ENCODE peak calls at places on chromosomes 11 and 22, in four cellular contexts. E, R, K and Q are unnamed samples.

GRCh38 chr22:31870890-31871289 is 73.4 kb upstream of the YWHAH start:
- DNase-seq in K (peak), R (no peak), E (no peak), Q (no peak)

GRCh38 chr22:46250783-46251125 is 661 bp upstream of the CDPF1 start:
- DNase-seq in R (no peak), K (no peak), E (no peak), Q (no peak)

GRCh38 chr11:64007160-64007628 is 21.0 kb downstream of the OTUB1 start:
- DNase-seq in K (no peak), R (no peak), E (peak), Q (no peak)

GRCh38 chr11:7967097-7967496 is 1.9 kb upstream of the NLRP10 start:
- DNase-seq in R (no peak), E (no peak), K (no peak), Q (no peak)

GRCh38 chr11:78752528-78752927 is 177.9 kb upstream of the NARS2 start:
- DNase-seq in R (no peak), K (no peak), E (no peak), Q (no peak)

GRCh38 chr11:69504127-69504526 is 22.7 kb downstream of the LINC01488 start:
- DNase-seq in E (no peak), K (no peak), R (no peak), Q (peak)

GRCh38 chr22:37176464-37177061 is 11.5 kb downstream of the C1QTNF6 start:
- DNase-seq in K (no peak), R (peak), E (peak), Q (no peak)

GRCh38 chr11:33266418-33267215 is 9.4 kb downstream of the HIPK3 start:
- DNase-seq in K (no peak), R (no peak), E (peak), Q (peak)

GRCh38 chr11:69746780-69747742 is 28.1 kb downstream of the FGF4 start:
- DNase-seq in E (no peak), R (no peak), K (no peak), Q (no peak)

GRCh38 chr11:65869643-65870306 is 2.8 kb downstream of the EFEMP2 start:
- DNase-seq in R (no peak), K (no peak), E (no peak), Q (no peak)

GRCh38 chr11:76397383-76397782 is 16.3 kb downstream of the GVQW3 start:
- DNase-seq in E (no peak), R (no peak), K (no peak), Q (no peak)

GRCh38 chr11:118109231-118109630 is 22.5 kb upstream of the SMIM35 start:
- DNase-seq in R (no peak), K (no peak), E (no peak), Q (no peak)

GRCh38 chr11:110337570-110338193 is 41.3 kb upstream of the RDX start:
- DNase-seq in K (peak), E (no peak), R (no peak), Q (no peak)

GRCh38 chr11:6320411-6321207 is at the start of gene CAVIN3:
- DNase-seq in K (peak), E (peak), R (peak), Q (peak)

GRCh38 chr11:61123775-61124571 is 21.7 kb downstream of the CD5 start:
- DNase-seq in E (no peak), R (no peak), K (no peak), Q (no peak)

GRCh38 chr11:113906038-113906437 is 1.4 kb downstream of the HTR3B start:
- DNase-seq in K (no peak), E (no peak), R (peak), Q (no peak)

GRCh38 chr11:2989551-2989950 is 2.6 kb downstream of the NAP1L4 start:
- DNase-seq in R (no peak), E (no peak), K (no peak), Q (no peak)

GRCh38 chr11:115383431-115383830 is 120.8 kb downstream of the CADM1 start:
- DNase-seq in R (no peak), E (no peak), K (no peak), Q (no peak)

GRCh38 chr11:109734602-109735001 is 312.6 kb downstream of the C11orf87 start:
- DNase-seq in R (no peak), K (no peak), E (no peak), Q (no peak)

GRCh38 chr11:60377737-60378136 is 595 bp upstream of the MS4A7 start:
- DNase-seq in R (no peak), K (no peak), E (peak), Q (no peak)

GRCh38 chr11:87265915-87266314 is 228.2 kb downstream of the TMEM135 start:
- DNase-seq in R (no peak), E (no peak), K (no peak), Q (no peak)

GRCh38 chr11:112751312-112751711 is 209.9 kb upstream of the NCAM1 start:
- DNase-seq in K (no peak), E (no peak), R (no peak), Q (no peak)

GRCh38 chr22:37462983-37463382 is 23.2 kb downstream of the MFNG start:
- DNase-seq in K (no peak), E (no peak), R (no peak), Q (no peak)

GRCh38 chr11:34869425-34869824 is 46.8 kb downstream of the APIP start:
- DNase-seq in R (no peak), E (no peak), K (no peak), Q (no peak)

GRCh38 chr11:94948070-94948617 is 25.2 kb downstream of the CWC15 start:
- DNase-seq in K (no peak), R (no peak), E (no peak), Q (no peak)

GRCh38 chr11:116853461-116854073 is 16.1 kb upstream of the APOA1 start:
- DNase-seq in K (peak), E (no peak), R (peak), Q (no peak)

GRCh38 chr11:33542921-33543320 is 157.7 kb downstream of the C11orf91 start:
- DNase-seq in E (peak), R (peak), K (peak), Q (peak)

GRCh38 chr22:40027191-40028097 is 32.7 kb downstream of the FAM83F start:
- DNase-seq in E (no peak), R (no peak), K (no peak), Q (no peak)

GRCh38 chr22:39178206-39179111 is 26.0 kb upstream of the CBX7 start:
- DNase-seq in R (no peak), K (no peak), E (no peak), Q (no peak)

GRCh38 chr11:27383645-27384044 is 20.6 kb upstream of the CCDC34 start:
- DNase-seq in K (no peak), E (no peak), R (no peak), Q (no peak)
- H3K27ac ChIP-seq in K (no peak), E (no peak), R (no peak), Q (no peak)

GRCh38 chr11:74388678-74389327 is 9.4 kb downstream of the PGM2L1 start:
- DNase-seq in R (peak), K (peak), E (peak), Q (peak)
- H3K27ac ChIP-seq in R (no peak), K (no peak), E (no peak), Q (no peak)

GRCh38 chr22:49305215-49305965 is 522.3 kb downstream of the BRD1 start:
- DNase-seq in E (peak), R (peak), K (no peak), Q (peak)

GRCh38 chr22:49307071-49307830 is 520.4 kb downstream of the BRD1 start:
- DNase-seq in R (peak), E (peak), K (no peak), Q (peak)

GRCh38 chr22:49307870-49308269 is 519.8 kb downstream of the BRD1 start:
- DNase-seq in K (no peak), R (peak), E (peak), Q (peak)

GRCh38 chr22:49305966-49306631 is 521.6 kb downstream of the BRD1 start:
- DNase-seq in R (peak), K (no peak), E (no peak), Q (peak)

GRCh38 chr22:49306632-49306975 is 521.1 kb downstream of the BRD1 start:
- DNase-seq in E (peak), K (no peak), R (peak), Q (peak)
- H3K27ac ChIP-seq in E (no peak), K (no peak), R (no peak), Q (no peak)

DNA sequence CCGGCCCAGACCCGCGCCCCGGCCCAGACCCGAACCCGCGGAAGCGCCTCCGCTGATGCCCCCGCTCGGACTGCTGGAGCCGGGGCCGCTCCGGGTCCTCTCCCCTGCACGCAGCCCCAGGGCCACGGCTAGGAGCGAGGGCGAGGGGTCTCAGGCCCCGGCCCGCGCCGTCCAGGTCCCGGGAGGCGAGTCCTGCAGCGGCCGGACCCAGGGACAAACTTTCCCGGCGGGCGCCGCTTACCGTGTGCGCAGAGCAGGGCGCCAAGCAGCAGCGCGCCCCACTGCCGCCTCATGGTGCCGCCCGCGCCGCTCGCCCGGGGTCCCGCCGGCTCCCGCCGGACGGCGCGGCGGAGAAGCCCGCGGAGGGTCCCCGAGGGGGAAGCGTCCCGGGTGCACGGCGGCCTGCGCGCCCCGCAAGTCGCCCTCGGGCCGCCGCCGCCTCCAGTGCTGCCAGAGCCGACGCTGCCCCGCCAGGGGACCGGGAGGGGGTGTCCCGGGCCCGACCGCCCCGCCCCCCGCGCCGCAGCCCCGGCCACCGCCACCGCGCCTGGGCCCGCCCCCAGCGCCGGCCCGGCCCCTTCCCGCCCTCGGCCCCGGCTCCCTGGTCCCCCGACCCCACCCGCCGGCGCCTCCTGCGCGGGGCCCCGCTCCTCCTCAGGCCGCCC is at the start of gene LRP4:
- DNase-seq in K (no peak), R (peak), E (no peak), Q (peak)
- H3K27ac ChIP-seq in K (peak), R (peak), E (peak), Q (no peak)

GRCh38 chr11:11949482-11949881 is 58.9 kb downstream of the DKK3 start:
- DNase-seq in E (no peak), K (no peak), R (no peak), Q (no peak)

GRCh38 chr11:11946180-11946579 is 62.2 kb downstream of the DKK3 start:
- DNase-seq in E (no peak), R (no peak), K (no peak), Q (no peak)

GRCh38 chr11:11946878-11947277 is 61.5 kb downstream of the DKK3 start:
- DNase-seq in K (no peak), R (no peak), E (no peak), Q (no peak)

GRCh38 chr11:11947825-11948224 is 60.6 kb downstream of the DKK3 start:
- DNase-seq in K (no peak), R (no peak), E (no peak), Q (no peak)

DNA sequence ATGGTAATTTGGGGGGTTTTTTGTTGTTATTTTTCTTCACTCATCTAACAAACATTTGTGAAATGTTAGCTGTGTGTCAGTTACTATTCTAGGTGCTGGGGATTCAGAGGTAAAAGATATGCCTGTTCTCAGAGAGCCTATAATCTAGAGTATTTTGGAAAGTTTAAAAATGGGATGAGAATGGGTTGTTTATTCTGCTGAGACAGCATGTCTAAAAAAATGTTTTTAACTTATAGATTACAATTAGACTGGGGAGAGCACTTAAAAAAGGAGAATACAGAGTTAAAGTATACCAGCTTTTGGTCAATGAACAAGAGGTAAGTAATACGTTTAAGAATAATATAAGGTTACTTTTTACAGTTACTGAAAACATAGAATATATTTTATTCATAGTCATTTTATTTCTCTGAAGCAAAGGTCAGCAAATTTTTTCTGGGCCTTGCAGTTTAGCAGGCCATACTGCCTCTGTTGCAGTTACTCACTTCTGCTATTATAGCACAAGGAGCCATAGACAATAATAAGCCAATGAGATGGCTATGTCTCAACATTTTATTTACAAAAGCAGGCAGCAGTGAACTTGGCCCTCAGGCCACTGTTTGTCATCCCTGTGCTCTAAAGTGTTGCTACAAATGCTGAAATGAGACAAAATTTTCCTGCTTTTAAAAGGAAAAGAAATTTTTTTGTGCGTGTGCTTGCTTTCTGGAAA is 60.0 kb downstream of the DKK3 start:
- DNase-seq in K (no peak), E (no peak), R (no peak), Q (no peak)
- H3K27ac ChIP-seq in K (no peak), E (no peak), R (no peak), Q (no peak)

GRCh38 chr11:12280199-12280837 is 97.1 kb upstream of the PARVA start:
- DNase-seq in K (no peak), R (peak), E (no peak), Q (no peak)
- H3K27ac ChIP-seq in K (no peak), R (no peak), E (no peak), Q (no peak)

DNA sequence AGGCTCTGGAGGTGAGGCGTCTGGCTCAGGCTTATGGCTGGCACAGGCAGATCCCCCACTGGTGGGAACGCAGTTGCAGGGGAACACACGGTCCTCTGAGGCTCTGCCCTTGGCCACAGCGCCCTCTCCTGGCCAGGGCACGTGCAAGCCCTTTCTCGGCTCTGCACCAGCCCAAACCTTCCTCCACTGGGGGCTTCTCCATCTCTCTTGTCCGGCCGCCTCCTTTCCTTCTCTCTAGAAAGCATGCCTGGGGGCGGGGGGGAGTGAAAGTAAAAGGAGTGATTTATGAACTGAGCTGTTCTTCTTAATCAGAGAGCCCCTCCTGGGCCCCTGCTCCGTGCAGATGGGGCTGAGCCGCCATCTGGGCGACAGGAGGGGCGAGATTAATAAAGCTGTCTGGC is 56.5 kb downstream of the TP53I11 start:
- DNase-seq in K (peak), R (peak), E (peak), Q (peak)
- H3K27ac ChIP-seq in K (no peak), R (peak), E (peak), Q (no peak)

DNA sequence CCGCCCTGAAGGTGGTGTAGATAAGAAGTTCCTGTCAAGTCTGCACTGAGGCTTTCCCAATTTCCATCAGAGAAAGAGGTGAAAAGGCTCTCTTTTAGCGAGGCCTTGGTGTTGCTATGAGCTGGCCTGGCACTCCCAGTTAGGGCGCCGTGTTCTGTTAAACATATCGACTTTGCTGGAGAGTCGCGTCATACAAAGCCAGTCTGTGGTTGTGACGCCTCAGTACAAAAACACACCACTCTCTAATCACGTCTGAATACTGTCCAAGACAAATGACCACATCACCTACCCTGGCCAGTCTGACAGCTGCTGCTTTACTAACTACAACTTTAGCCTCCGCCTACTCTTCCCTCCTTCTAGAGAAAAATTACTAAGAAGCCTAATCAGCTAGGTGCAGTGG is 8.0 kb upstream of the TOLLIP start:
- DNase-seq in K (no peak), R (peak), E (no peak), Q (no peak)
- H3K27ac ChIP-seq in K (no peak), R (peak), E (no peak), Q (no peak)

DNA sequence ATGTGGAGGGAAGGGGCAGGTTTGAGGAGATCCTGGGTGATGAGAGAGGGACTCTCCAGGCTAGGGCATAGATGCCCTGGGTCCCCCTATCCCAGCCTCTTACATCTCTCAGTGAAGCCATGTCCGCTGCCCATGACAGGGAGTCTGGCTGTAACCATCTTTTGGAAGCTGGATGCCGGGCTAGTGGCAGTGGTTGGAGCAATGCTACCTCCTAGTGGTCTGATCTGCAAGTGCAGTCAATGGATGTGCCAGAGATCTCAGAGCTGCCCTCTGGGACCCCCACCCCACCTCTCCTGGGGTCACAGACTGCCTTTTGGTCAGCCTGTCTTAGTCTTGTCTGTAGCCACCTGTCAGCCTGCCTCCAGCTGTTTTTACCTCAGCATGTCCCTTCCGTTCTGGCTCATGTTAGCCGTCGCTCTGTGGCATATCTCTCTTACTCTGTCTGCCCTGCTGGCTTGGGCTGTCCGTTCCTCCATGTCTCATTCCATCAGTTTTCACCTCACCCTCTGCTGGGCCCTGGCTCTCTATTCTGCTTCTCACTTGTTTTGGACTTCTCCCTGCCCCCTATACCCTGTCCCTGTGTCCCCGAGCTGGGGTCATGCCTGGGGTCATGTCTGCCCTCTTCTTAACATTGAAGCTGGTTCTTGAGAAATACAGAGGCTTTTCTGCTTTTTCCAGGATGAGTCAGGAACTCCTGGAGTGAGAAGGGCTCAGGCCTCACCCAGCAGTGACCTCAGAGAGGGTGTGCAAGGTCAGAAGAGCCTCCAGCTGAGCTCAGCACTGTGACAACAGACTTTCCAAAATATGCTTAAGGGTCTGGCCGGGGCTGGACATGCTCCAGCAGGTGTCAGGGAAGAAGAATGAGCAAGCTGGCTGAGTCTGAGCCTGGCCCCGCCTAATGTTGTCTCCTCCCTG is 52.0 kb upstream of the THY1 start:
- DNase-seq in K (peak), R (peak), E (peak), Q (peak)
- H3K27ac ChIP-seq in K (peak), R (no peak), E (no peak), Q (no peak)